ENCODE peak calls at places on chromosomes 11 and 22, in eight cellular contexts. One of them, this sample, is unnamed.
A peak's percentile ranks its signal among the peaks of the same experiment; 100 is the strongest.

GRCh38 chr11:18312012-18312411 is 9.9 kb downstream of the HPS5 start:
- DNase-seq in stimulated activated CD4-positive, alpha-beta T cell treated with anti-CD3 and anti-CD28 coated beads, Interleukin-1b, Interleukin-23, amount 100 ng/mL, for 4 hours: no peak
- DNase-seq in HTR-8/SVneo: no peak
- DNase-seq in MV-4-11: no peak
- DNase-seq in T-helper 1 cell: no peak
- DNase-seq in iPS DF 6.9: no peak
- DNase-seq in fibroblast of mammary gland: peak; percentile 59
- DNase-seq in stimulated activated CD8-positive, alpha-beta memory T cell treated with anti-CD3 and anti-CD28 coated beads, Interleukin-4, amount 100 ng/mL, for 24 hours: no peak
- DNase-seq in this sample: no peak

GRCh38 chr22:35777335-35777975 is 59.8 kb downstream of the APOL5 start:
- DNase-seq in stimulated activated CD8-positive, alpha-beta memory T cell treated with anti-CD3 and anti-CD28 coated beads, Interleukin-4, amount 100 ng/mL, for 24 hours: no peak
- DNase-seq in T-helper 1 cell: no peak
- DNase-seq in fibroblast of mammary gland: peak; percentile 85
- DNase-seq in HTR-8/SVneo: peak; percentile 41
- DNase-seq in iPS DF 6.9: no peak
- DNase-seq in stimulated activated CD4-positive, alpha-beta T cell treated with anti-CD3 and anti-CD28 coated beads, Interleukin-1b, Interleukin-23, amount 100 ng/mL, for 4 hours: no peak
- DNase-seq in MV-4-11: no peak
- DNase-seq in this sample: no peak

GRCh38 chr11:113538801-113539200 is 63.6 kb upstream of the DRD2 start:
- DNase-seq in stimulated activated CD4-positive, alpha-beta T cell treated with anti-CD3 and anti-CD28 coated beads, Interleukin-1b, Interleukin-23, amount 100 ng/mL, for 4 hours: no peak
- DNase-seq in HTR-8/SVneo: no peak
- DNase-seq in iPS DF 6.9: no peak
- DNase-seq in fibroblast of mammary gland: no peak
- DNase-seq in stimulated activated CD8-positive, alpha-beta memory T cell treated with anti-CD3 and anti-CD28 coated beads, Interleukin-4, amount 100 ng/mL, for 24 hours: no peak
- DNase-seq in MV-4-11: no peak
- DNase-seq in T-helper 1 cell: no peak
- DNase-seq in this sample: no peak

GRCh38 chr11:133064152-133064877 is 468.0 kb downstream of the OPCML start:
- DNase-seq in fibroblast of mammary gland: peak; percentile 9
- DNase-seq in HTR-8/SVneo: peak; percentile 15
- DNase-seq in stimulated activated CD4-positive, alpha-beta T cell treated with anti-CD3 and anti-CD28 coated beads, Interleukin-1b, Interleukin-23, amount 100 ng/mL, for 4 hours: no peak
- DNase-seq in iPS DF 6.9: peak; percentile 72
- DNase-seq in T-helper 1 cell: no peak
- DNase-seq in stimulated activated CD8-positive, alpha-beta memory T cell treated with anti-CD3 and anti-CD28 coated beads, Interleukin-4, amount 100 ng/mL, for 24 hours: no peak
- DNase-seq in MV-4-11: no peak
- DNase-seq in this sample: no peak

GRCh38 chr22:23178512-23179254 is 1.6 kb upstream of the BCR start:
- DNase-seq in MV-4-11: no peak
- DNase-seq in iPS DF 6.9: peak; percentile 78
- DNase-seq in stimulated activated CD4-positive, alpha-beta T cell treated with anti-CD3 and anti-CD28 coated beads, Interleukin-1b, Interleukin-23, amount 100 ng/mL, for 4 hours: peak; percentile 52
- DNase-seq in fibroblast of mammary gland: peak; percentile 53
- DNase-seq in HTR-8/SVneo: peak; percentile 59
- DNase-seq in T-helper 1 cell: peak; percentile 33
- DNase-seq in stimulated activated CD8-positive, alpha-beta memory T cell treated with anti-CD3 and anti-CD28 coated beads, Interleukin-4, amount 100 ng/mL, for 24 hours: no peak
- DNase-seq in this sample: peak; percentile 73

GRCh38 chr22:35380013-35380412 is 883 bp upstream of the HMOX1 start:
- DNase-seq in stimulated activated CD4-positive, alpha-beta T cell treated with anti-CD3 and anti-CD28 coated beads, Interleukin-1b, Interleukin-23, amount 100 ng/mL, for 4 hours: no peak
- DNase-seq in T-helper 1 cell: no peak
- DNase-seq in fibroblast of mammary gland: peak; percentile 75
- DNase-seq in HTR-8/SVneo: no peak
- DNase-seq in iPS DF 6.9: no peak
- DNase-seq in stimulated activated CD8-positive, alpha-beta memory T cell treated with anti-CD3 and anti-CD28 coated beads, Interleukin-4, amount 100 ng/mL, for 24 hours: no peak
- DNase-seq in MV-4-11: no peak
- DNase-seq in this sample: no peak

GRCh38 chr22:17035246-17035645 is 27.2 kb upstream of the GAB4 start:
- DNase-seq in stimulated activated CD8-positive, alpha-beta memory T cell treated with anti-CD3 and anti-CD28 coated beads, Interleukin-4, amount 100 ng/mL, for 24 hours: no peak
- DNase-seq in MV-4-11: no peak
- DNase-seq in iPS DF 6.9: no peak
- DNase-seq in fibroblast of mammary gland: no peak
- DNase-seq in HTR-8/SVneo: no peak
- DNase-seq in stimulated activated CD4-positive, alpha-beta T cell treated with anti-CD3 and anti-CD28 coated beads, Interleukin-1b, Interleukin-23, amount 100 ng/mL, for 4 hours: no peak
- DNase-seq in T-helper 1 cell: no peak
- DNase-seq in this sample: no peak

GRCh38 chr22:45159652-45160462 is 3.9 kb upstream of the NUP50 start:
- DNase-seq in HTR-8/SVneo: peak; percentile 27
- DNase-seq in MV-4-11: peak; percentile 60
- DNase-seq in T-helper 1 cell: no peak
- DNase-seq in stimulated activated CD8-positive, alpha-beta memory T cell treated with anti-CD3 and anti-CD28 coated beads, Interleukin-4, amount 100 ng/mL, for 24 hours: no peak
- DNase-seq in iPS DF 6.9: no peak
- DNase-seq in stimulated activated CD4-positive, alpha-beta T cell treated with anti-CD3 and anti-CD28 coated beads, Interleukin-1b, Interleukin-23, amount 100 ng/mL, for 4 hours: no peak
- DNase-seq in fibroblast of mammary gland: peak; percentile 31
- DNase-seq in this sample: no peak

This sample was measured in naive thymus-derived CD8-positive, alpha-beta T cell.